ENCODE peak calls at places on chromosomes 6 and 20, in eight cellular contexts. Z is cardiac fibroblast, G is epithelial cell of esophagus, I is upper lobe of left lung, S is dorsolateral prefrontal cortex, D is brain microvascular endothelial cell, F is endothelial cell, M is astrocyte. U is an unnamed sample.

GRCh38 chr6:89818977-89819335 is 638 bp downstream of the MDN1 start:
- DNase-seq in D (peak), M (peak), G (peak), Z (peak), F (no peak), S (no peak), I (no peak), U (no peak)

GRCh38 chr20:8124639-8125038 is 7.4 kb upstream of the PLCB1 start:
- DNase-seq in Z (peak), G (no peak), I (no peak), S (no peak), D (no peak), M (no peak), F (no peak), U (no peak)

GRCh38 chr6:142696689-142697088 is 248.3 kb downstream of the HIVEP2 start:
- DNase-seq in I (peak), F (no peak), M (no peak), G (peak), S (no peak), Z (peak), D (no peak), U (no peak)

GRCh38 chr20:20546402-20546801 is 166.0 kb downstream of the RALGAPA2 start:
- DNase-seq in D (no peak), I (no peak), M (no peak), G (peak), F (no peak), S (no peak), Z (no peak), U (no peak)

GRCh38 chr6:85044336-85044735 is 279.9 kb upstream of the TBX18 start:
- DNase-seq in D (no peak), F (no peak), M (no peak), I (no peak), S (no peak), G (no peak), Z (peak), U (no peak)

GRCh38 chr6:135180458-135181332 is at the start of gene MYB:
- DNase-seq in I (peak), D (no peak), F (peak), G (peak), M (peak), Z (peak), S (no peak), U (peak)

GRCh38 chr6:50610562-50610961 is 102.8 kb upstream of the TFAP2D start:
- DNase-seq in F (no peak), M (no peak), Z (no peak), S (no peak), D (no peak), G (peak), I (no peak), U (no peak)

GRCh38 chr6:34855463-34855862 is 32.4 kb downstream of the TAF11 start:
- DNase-seq in F (no peak), Z (no peak), D (no peak), M (no peak), S (no peak), G (no peak), I (no peak), U (no peak)

GRCh38 chr6:104227502-104227901 is 632.2 kb downstream of the HACE1 start:
- DNase-seq in F (no peak), M (no peak), D (no peak), G (no peak), Z (no peak), S (no peak), I (peak), U (no peak)

GRCh38 chr20:47776639-47777038 is 8.6 kb downstream of the SULF2 start:
- DNase-seq in D (no peak), Z (no peak), G (no peak), S (no peak), M (no peak), I (no peak), F (no peak), U (no peak)
- TF ChIP-seq CTCF in D (no peak), Z (no peak), G (no peak), S (no peak), M (no peak), I (no peak), F (no peak), U (no peak)

GRCh38 chr20:39112196-39112743 is 150.1 kb downstream of the DHX35 start:
- DNase-seq in D (peak), M (peak), F (peak), S (peak), I (peak), Z (peak), G (peak), U (peak)
- TF ChIP-seq CTCF in D (peak), M (peak), F (peak), S (peak), I (no peak), Z (peak), G (peak), U (peak)

DNA sequence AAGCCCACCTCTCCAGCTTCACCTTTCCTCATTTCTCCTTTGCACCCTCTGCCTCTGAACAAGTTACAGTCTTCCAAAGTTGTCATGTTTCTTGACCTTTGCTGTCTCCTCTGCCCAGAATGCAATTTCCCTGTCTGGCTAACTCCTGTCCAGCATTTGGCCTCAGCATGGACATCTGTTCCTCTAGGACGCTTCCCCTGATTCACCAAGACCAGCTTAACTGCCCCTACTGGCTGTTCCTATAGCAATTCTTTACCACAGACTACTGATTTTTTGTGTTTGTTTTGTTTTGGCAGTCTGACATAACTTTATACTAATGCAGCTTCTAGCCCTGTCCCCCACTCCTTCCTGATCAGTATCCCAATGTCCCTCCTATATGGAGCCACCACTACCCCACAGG is 13.4 kb downstream of the GNL1 start:
- DNase-seq in I (no peak), G (no peak), F (peak), Z (peak), M (no peak), S (no peak), D (peak), U (no peak)
- TF ChIP-seq CTCF in I (no peak), G (no peak), F (no peak), Z (no peak), M (peak), S (no peak), D (peak), U (no peak)

DNA sequence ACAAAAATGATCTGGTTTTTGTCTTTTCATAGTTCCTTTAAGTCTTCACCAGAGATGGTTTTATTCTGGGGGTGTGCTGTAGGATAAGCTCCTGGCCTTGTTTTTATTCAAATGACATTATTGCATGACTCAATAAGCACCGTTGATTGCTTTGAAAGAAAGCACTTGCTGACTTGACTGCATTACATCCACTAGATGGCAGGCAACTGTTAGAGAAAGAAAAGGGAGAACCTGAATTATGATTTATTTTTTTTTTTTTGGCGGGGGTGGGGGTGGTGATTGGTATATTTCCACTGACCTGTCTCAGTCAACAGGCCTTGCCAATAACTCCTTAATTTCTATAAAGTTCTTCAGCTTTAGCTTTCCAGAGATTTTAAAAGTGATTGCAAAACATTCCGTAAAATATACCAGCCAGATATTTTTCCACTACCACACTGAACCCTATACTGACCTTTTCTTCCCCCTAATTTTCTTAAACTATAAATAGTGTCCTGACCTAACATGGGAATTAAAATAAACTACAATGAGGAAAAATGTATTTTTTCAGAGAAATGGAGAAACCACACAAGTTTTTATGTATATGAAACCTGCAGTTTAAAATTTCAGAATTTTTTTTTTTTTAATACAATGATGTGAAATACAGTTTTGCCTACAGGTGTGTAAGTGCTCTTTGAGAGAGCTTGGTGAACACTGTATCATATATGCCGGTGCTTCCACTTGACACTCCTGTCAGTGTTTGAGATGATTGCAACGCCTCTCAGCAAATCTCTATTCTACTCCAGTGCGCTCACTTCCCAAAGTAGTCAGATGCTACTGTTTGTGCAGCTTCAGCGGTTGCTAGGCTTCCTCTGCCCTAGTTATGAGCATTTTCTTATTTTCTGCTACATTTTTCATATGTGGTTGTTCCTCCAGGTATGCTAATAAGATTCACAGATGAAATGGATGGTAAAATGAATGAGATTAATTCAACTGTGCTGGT is 274.3 kb downstream of the CD109 start:
- DNase-seq in S (no peak), D (peak), G (peak), M (peak), Z (peak), F (no peak), I (no peak), U (peak)
- TF ChIP-seq CTCF in S (peak), D (peak), G (peak), M (peak), Z (peak), F (peak), I (no peak), U (peak)

GRCh38 chr6:40550096-40550731 is 37.0 kb downstream of the LRFN2 start:
- DNase-seq in M (peak), G (peak), D (peak), S (no peak), F (peak), Z (peak), I (no peak), U (peak)
- TF ChIP-seq CTCF in M (peak), G (peak), D (peak), S (peak), F (peak), Z (peak), I (no peak), U (peak)

GRCh38 chr20:34561661-34562060 is 3.1 kb downstream of the MAP1LC3A start:
- DNase-seq in I (no peak), D (no peak), M (no peak), Z (no peak), F (no peak), G (no peak), S (no peak), U (no peak)

GRCh38 chr20:34564810-34565209 is 6.3 kb downstream of the MAP1LC3A start:
- DNase-seq in F (no peak), G (no peak), M (no peak), Z (no peak), D (no peak), I (no peak), S (no peak), U (no peak)

GRCh38 chr20:34560614-34561013 is 2.1 kb downstream of the MAP1LC3A start:
- DNase-seq in F (no peak), G (no peak), M (no peak), Z (no peak), D (no peak), S (no peak), I (no peak), U (no peak)

GRCh38 chr20:34560141-34560523 is 1.6 kb downstream of the MAP1LC3A start:
- DNase-seq in I (no peak), Z (no peak), S (peak), F (no peak), G (no peak), M (no peak), D (no peak), U (no peak)

GRCh38 chr20:34562643-34563042 is 4.1 kb downstream of the MAP1LC3A start:
- DNase-seq in I (no peak), G (no peak), D (no peak), Z (peak), F (peak), M (no peak), S (no peak), U (no peak)
- TF ChIP-seq CTCF in I (no peak), G (peak), D (peak), Z (peak), F (peak), M (peak), S (peak), U (peak)

GRCh38 chr6:107116328-107116892 is 1.1 kb upstream of the BEND3 start:
- DNase-seq in M (no peak), S (peak), Z (peak), G (peak), F (peak), I (peak), D (peak), U (peak)
- TF ChIP-seq CTCF in M (no peak), S (no peak), Z (peak), G (peak), F (peak), I (no peak), D (peak), U (no peak)

DNA sequence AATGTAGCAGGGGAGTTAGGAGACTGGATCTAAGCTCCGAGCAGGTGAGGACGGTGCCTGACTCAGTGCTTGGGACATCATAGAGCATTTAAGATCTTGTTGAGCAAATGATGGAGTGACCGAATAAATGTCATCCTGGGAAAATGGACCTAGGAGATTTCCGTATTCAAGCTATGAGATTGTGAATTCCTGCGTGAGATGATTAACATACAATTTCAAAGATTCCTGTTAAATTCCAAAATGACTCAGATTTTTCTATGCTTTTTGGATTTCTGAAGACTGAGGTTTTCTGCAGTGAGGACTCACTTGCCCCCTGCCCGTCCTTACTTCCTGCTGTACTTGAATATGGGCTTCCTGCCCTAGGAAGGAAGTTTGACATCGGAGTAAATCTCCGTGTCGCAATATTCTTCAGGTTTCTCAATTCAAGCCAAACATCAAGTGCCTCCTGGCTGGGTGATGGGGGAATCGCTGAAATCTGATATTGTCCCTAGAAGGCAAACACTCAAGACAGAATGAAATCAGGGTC is 5.2 kb downstream of the SYTL3 start:
- DNase-seq in S (no peak), G (no peak), M (peak), D (no peak), Z (peak), F (no peak), I (peak), U (no peak)
- TF ChIP-seq CTCF in S (no peak), G (no peak), M (no peak), D (no peak), Z (no peak), F (no peak), I (no peak), U (no peak)

GRCh38 chr6:72636786-72637185 is 14.9 kb downstream of the KCNQ5 start:
- DNase-seq in F (no peak), M (no peak), G (no peak), D (no peak), S (no peak), Z (no peak), I (no peak), U (no peak)

GRCh38 chr6:72640622-72640930 is 18.7 kb downstream of the KCNQ5 start:
- DNase-seq in I (no peak), M (no peak), S (no peak), F (no peak), D (no peak), G (no peak), Z (no peak), U (no peak)

GRCh38 chr6:72643214-72643613 is 21.4 kb downstream of the KCNQ5 start:
- DNase-seq in F (no peak), S (no peak), I (no peak), M (no peak), D (no peak), G (no peak), Z (no peak), U (no peak)

GRCh38 chr6:72642435-72642834 is 20.6 kb downstream of the KCNQ5 start:
- DNase-seq in I (no peak), Z (no peak), M (no peak), D (no peak), F (no peak), G (no peak), S (no peak), U (no peak)

GRCh38 chr6:72639920-72640621 is 18.2 kb downstream of the KCNQ5 start:
- DNase-seq in G (no peak), D (no peak), I (no peak), Z (no peak), M (no peak), F (no peak), S (no peak), U (no peak)
- TF ChIP-seq CTCF in G (peak), D (no peak), I (no peak), Z (no peak), M (no peak), F (no peak), S (no peak), U (no peak)